ENCODE peak calls at places on chromosomes 16 and 17, in nine cellular contexts. One of them, this sample, is unnamed.

GRCh38 chr16:68448360-68448970 is at the start of gene SMPD3:
- DNase-seq in cardiac muscle cell: peak
- DNase-seq in DMS 273 treated with DMSO at 0.1 percent for 48 hours: peak
- DNase-seq in SHP77: peak
- DNase-seq in NCI-H1417: peak
- DNase-seq in EL: peak
- DNase-seq in posterior cingulate gyrus: peak
- DNase-seq in T-cell: peak
- DNase-seq in GM23338: peak
- DNase-seq in this sample: peak

GRCh38 chr16:55264949-55265348 is 59.1 kb upstream of the IRX6 start:
- DNase-seq in cardiac muscle cell: no peak
- DNase-seq in SHP77: peak
- DNase-seq in T-cell: no peak
- DNase-seq in EL: no peak
- DNase-seq in DMS 273 treated with DMSO at 0.1 percent for 48 hours: peak
- DNase-seq in NCI-H1417: no peak
- DNase-seq in GM23338: no peak
- DNase-seq in posterior cingulate gyrus: no peak
- DNase-seq in this sample: no peak

GRCh38 chr17:83032781-83033180 is 46.6 kb upstream of the METRNL start:
- DNase-seq in T-cell: no peak
- DNase-seq in DMS 273 treated with DMSO at 0.1 percent for 48 hours: no peak
- DNase-seq in cardiac muscle cell: no peak
- DNase-seq in NCI-H1417: no peak
- DNase-seq in posterior cingulate gyrus: no peak
- DNase-seq in EL: no peak
- DNase-seq in GM23338: no peak
- DNase-seq in SHP77: no peak
- DNase-seq in this sample: no peak

GRCh38 chr17:2024572-2025219 is 438 bp downstream of the RTN4RL1 start:
- DNase-seq in posterior cingulate gyrus: no peak
- DNase-seq in T-cell: no peak
- DNase-seq in NCI-H1417: peak
- DNase-seq in GM23338: peak
- DNase-seq in cardiac muscle cell: no peak
- DNase-seq in DMS 273 treated with DMSO at 0.1 percent for 48 hours: no peak
- DNase-seq in EL: no peak
- DNase-seq in SHP77: no peak
- DNase-seq in this sample: no peak

GRCh38 chr17:231966-232807 is 50.7 kb upstream of the DOC2B start:
- DNase-seq in NCI-H1417: no peak
- DNase-seq in T-cell: no peak
- DNase-seq in GM23338: no peak
- DNase-seq in posterior cingulate gyrus: no peak
- DNase-seq in EL: no peak
- DNase-seq in cardiac muscle cell: no peak
- DNase-seq in SHP77: no peak
- DNase-seq in DMS 273 treated with DMSO at 0.1 percent for 48 hours: no peak
- DNase-seq in this sample: no peak

GRCh38 chr17:3533752-3534151 is 23.9 kb downstream of the TRPV3 start:
- DNase-seq in T-cell: no peak
- DNase-seq in SHP77: no peak
- DNase-seq in posterior cingulate gyrus: no peak
- DNase-seq in GM23338: no peak
- DNase-seq in EL: no peak
- DNase-seq in cardiac muscle cell: no peak
- DNase-seq in NCI-H1417: no peak
- DNase-seq in DMS 273 treated with DMSO at 0.1 percent for 48 hours: no peak
- DNase-seq in this sample: no peak

GRCh38 chr16:54411555-54411954 is 125.0 kb upstream of the IRX3 start:
- DNase-seq in GM23338: peak
- DNase-seq in cardiac muscle cell: peak
- DNase-seq in posterior cingulate gyrus: no peak
- DNase-seq in T-cell: no peak
- DNase-seq in DMS 273 treated with DMSO at 0.1 percent for 48 hours: no peak
- DNase-seq in NCI-H1417: no peak
- DNase-seq in EL: no peak
- DNase-seq in SHP77: no peak
- DNase-seq in this sample: no peak

GRCh38 chr16:47660540-47660939 is 199.4 kb downstream of the PHKB start:
- DNase-seq in posterior cingulate gyrus: no peak
- DNase-seq in DMS 273 treated with DMSO at 0.1 percent for 48 hours: no peak
- DNase-seq in SHP77: no peak
- DNase-seq in EL: no peak
- DNase-seq in GM23338: peak
- DNase-seq in NCI-H1417: no peak
- DNase-seq in T-cell: no peak
- DNase-seq in cardiac muscle cell: no peak
- DNase-seq in this sample: no peak

GRCh38 chr16:23148166-23148512 is 1.1 kb downstream of the USP31 start:
- DNase-seq in NCI-H1417: no peak
- DNase-seq in GM23338: no peak
- DNase-seq in DMS 273 treated with DMSO at 0.1 percent for 48 hours: no peak
- DNase-seq in posterior cingulate gyrus: no peak
- DNase-seq in EL: no peak
- DNase-seq in T-cell: no peak
- DNase-seq in SHP77: no peak
- DNase-seq in cardiac muscle cell: no peak
- DNase-seq in this sample: no peak

GRCh38 chr17:1920948-1921351 is 91.1 kb downstream of the RPA1 start:
- DNase-seq in GM23338: no peak
- DNase-seq in posterior cingulate gyrus: peak
- DNase-seq in DMS 273 treated with DMSO at 0.1 percent for 48 hours: no peak
- DNase-seq in EL: no peak
- DNase-seq in T-cell: no peak
- DNase-seq in NCI-H1417: no peak
- DNase-seq in cardiac muscle cell: no peak
- DNase-seq in SHP77: no peak
- DNase-seq in this sample: no peak

GRCh38 chr17:2390199-2390880 is 10.5 kb downstream of the MNT start:
- DNase-seq in T-cell: no peak
- DNase-seq in SHP77: no peak
- DNase-seq in NCI-H1417: no peak
- DNase-seq in GM23338: no peak
- DNase-seq in posterior cingulate gyrus: no peak
- DNase-seq in DMS 273 treated with DMSO at 0.1 percent for 48 hours: no peak
- DNase-seq in cardiac muscle cell: no peak
- DNase-seq in EL: no peak
- DNase-seq in this sample: no peak

GRCh38 chr16:27446721-27447120 is 44.7 kb downstream of the IL21R start:
- DNase-seq in GM23338: no peak
- DNase-seq in posterior cingulate gyrus: no peak
- DNase-seq in T-cell: peak
- DNase-seq in EL: no peak
- DNase-seq in NCI-H1417: no peak
- DNase-seq in cardiac muscle cell: no peak
- DNase-seq in SHP77: no peak
- DNase-seq in DMS 273 treated with DMSO at 0.1 percent for 48 hours: no peak
- DNase-seq in this sample: no peak

GRCh38 chr17:83015511-83015910 is 63.9 kb upstream of the METRNL start:
- DNase-seq in posterior cingulate gyrus: no peak
- DNase-seq in GM23338: no peak
- DNase-seq in cardiac muscle cell: no peak
- DNase-seq in EL: no peak
- DNase-seq in DMS 273 treated with DMSO at 0.1 percent for 48 hours: no peak
- DNase-seq in T-cell: no peak
- DNase-seq in NCI-H1417: no peak
- DNase-seq in SHP77: no peak
- DNase-seq in this sample: no peak

GRCh38 chr16:23516366-23517137 is 6.3 kb upstream of the GGA2 start:
- DNase-seq in posterior cingulate gyrus: no peak
- DNase-seq in T-cell: no peak
- DNase-seq in DMS 273 treated with DMSO at 0.1 percent for 48 hours: no peak
- DNase-seq in EL: no peak
- DNase-seq in GM23338: no peak
- DNase-seq in SHP77: no peak
- DNase-seq in NCI-H1417: no peak
- DNase-seq in cardiac muscle cell: no peak
- DNase-seq in this sample: no peak

GRCh38 chr17:29587591-29587990 is 1.9 kb downstream of the GIT1 start:
- DNase-seq in posterior cingulate gyrus: no peak
- DNase-seq in EL: no peak
- DNase-seq in SHP77: no peak
- DNase-seq in cardiac muscle cell: no peak
- DNase-seq in DMS 273 treated with DMSO at 0.1 percent for 48 hours: no peak
- DNase-seq in T-cell: no peak
- DNase-seq in NCI-H1417: no peak
- DNase-seq in GM23338: no peak
- DNase-seq in this sample: no peak

GRCh38 chr16:48117217-48118105 is 38.3 kb downstream of the ABCC12 start:
- DNase-seq in DMS 273 treated with DMSO at 0.1 percent for 48 hours: peak
- DNase-seq in SHP77: peak
- DNase-seq in NCI-H1417: peak
- DNase-seq in posterior cingulate gyrus: peak
- DNase-seq in EL: peak
- DNase-seq in GM23338: peak
- DNase-seq in T-cell: peak
- DNase-seq in cardiac muscle cell: peak
- DNase-seq in this sample: peak

GRCh38 chr16:77897038-77897437 is 108.7 kb downstream of the VAT1L start:
- DNase-seq in posterior cingulate gyrus: no peak
- DNase-seq in DMS 273 treated with DMSO at 0.1 percent for 48 hours: no peak
- DNase-seq in NCI-H1417: no peak
- DNase-seq in GM23338: no peak
- DNase-seq in cardiac muscle cell: peak
- DNase-seq in T-cell: no peak
- DNase-seq in SHP77: no peak
- DNase-seq in EL: peak
- DNase-seq in this sample: no peak

GRCh38 chr17:55411463-55411855 is 10.2 kb downstream of the MMD start:
- DNase-seq in EL: no peak
- DNase-seq in GM23338: no peak
- DNase-seq in cardiac muscle cell: no peak
- DNase-seq in posterior cingulate gyrus: no peak
- DNase-seq in SHP77: no peak
- DNase-seq in T-cell: no peak
- DNase-seq in NCI-H1417: no peak
- DNase-seq in DMS 273 treated with DMSO at 0.1 percent for 48 hours: no peak
- DNase-seq in this sample: no peak

GRCh38 chr17:79006001-79006400 is 3.6 kb downstream of the CANT1 start:
- DNase-seq in SHP77: no peak
- DNase-seq in GM23338: no peak
- DNase-seq in cardiac muscle cell: no peak
- DNase-seq in posterior cingulate gyrus: no peak
- DNase-seq in DMS 273 treated with DMSO at 0.1 percent for 48 hours: no peak
- DNase-seq in T-cell: no peak
- DNase-seq in EL: no peak
- DNase-seq in NCI-H1417: no peak
- DNase-seq in this sample: no peak

GRCh38 chr17:56939869-56940484 is 20.9 kb downstream of the COIL start:
- DNase-seq in NCI-H1417: peak
- DNase-seq in GM23338: peak
- DNase-seq in posterior cingulate gyrus: no peak
- DNase-seq in EL: peak
- DNase-seq in SHP77: peak
- DNase-seq in DMS 273 treated with DMSO at 0.1 percent for 48 hours: peak
- DNase-seq in cardiac muscle cell: peak
- DNase-seq in T-cell: no peak
- DNase-seq in this sample: peak

GRCh38 chr16:55949518-55949917 is 74.3 kb upstream of the CES5A start:
- DNase-seq in DMS 273 treated with DMSO at 0.1 percent for 48 hours: no peak
- DNase-seq in posterior cingulate gyrus: no peak
- DNase-seq in GM23338: no peak
- DNase-seq in T-cell: no peak
- DNase-seq in cardiac muscle cell: no peak
- DNase-seq in SHP77: no peak
- DNase-seq in EL: peak
- DNase-seq in NCI-H1417: no peak
- DNase-seq in this sample: no peak